ENCODE peak calls at places on chromosomes 1 and 21, in six cellular contexts. D is astrocyte, V is foreskin fibroblast, G is ureter, S is stomach, M is hippocampal formation. X is an unnamed sample.

GRCh38 chr1:1216770-1217620 is 3.0 kb upstream of the TNFRSF4 start:
- DNase-seq in D (no peak), V (no peak), G (no peak), S (no peak), M (no peak), X (no peak)

GRCh38 chr1:161307230-161307768 is 2.5 kb downstream of the MPZ start:
- DNase-seq in D (no peak), V (peak; percentile 81), G (no peak), S (no peak), M (no peak), X (peak; percentile 59)

GRCh38 chr1:169240449-169241242 is 127.0 kb downstream of the NME7 start:
- DNase-seq in D (peak; percentile 56), V (peak; percentile 30), G (no peak), S (no peak), M (no peak), X (peak; percentile 43)

GRCh38 chr1:203475012-203475981 is at the start of gene PRELP:
- DNase-seq in D (no peak), V (peak; percentile 69), G (peak; percentile 80), S (peak; percentile 37), M (peak; percentile 78), X (no peak)

GRCh38 chr21:41124626-41125240 is 43.2 kb upstream of the BACE2 start:
- DNase-seq in D (no peak), V (no peak), G (no peak), S (no peak), M (no peak), X (no peak)

GRCh38 chr1:113871597-113872113 is at the start of gene PTPN22:
- DNase-seq in D (peak; percentile 91), V (peak; percentile 81), G (peak; percentile 47), S (peak; percentile 50), M (no peak), X (peak; percentile 88)

GRCh38 chr1:32893198-32894018 is 7.1 kb downstream of the HPCA start:
- DNase-seq in D (peak; percentile 15), V (peak; percentile 45), G (no peak), S (peak; percentile 48), M (no peak), X (peak; percentile 23)

GRCh38 chr1:15107897-15108296 is 45.6 kb upstream of the TMEM51 start:
- DNase-seq in D (no peak), V (no peak), G (no peak), S (no peak), M (no peak), X (no peak)

GRCh38 chr1:39892611-39893595 is 8.8 kb downstream of the MYCL start:
- DNase-seq in D (peak; percentile 85), V (peak; percentile 66), G (no peak), S (peak; percentile 55), M (peak; percentile 16), X (peak; percentile 82)

GRCh38 chr1:38680801-38681510 is 178.6 kb downstream of the RRAGC start:
- DNase-seq in D (peak; percentile 7), V (no peak), G (no peak), S (no peak), M (no peak), X (peak; percentile 21)

GRCh38 chr1:112954945-112955677 is 885 bp downstream of the SLC16A1 start:
- DNase-seq in D (peak; percentile 62), V (peak; percentile 80), G (peak; percentile 44), S (peak; percentile 37), M (peak; percentile 43), X (peak; percentile 71)

GRCh38 chr1:220222939-220223338 is 49.3 kb downstream of the RAB3GAP2 start:
- DNase-seq in D (no peak), V (no peak), G (no peak), S (no peak), M (no peak), X (no peak)

GRCh38 chr1:228977307-228977706 is 242.0 kb downstream of the RHOU start:
- DNase-seq in D (no peak), V (no peak), G (no peak), S (no peak), M (no peak), X (no peak)

GRCh38 chr21:42214921-42215320 is 4.0 kb upstream of the ABCG1 start:
- DNase-seq in D (no peak), V (no peak), G (no peak), S (peak; percentile 10), M (no peak), X (no peak)

GRCh38 chr1:58836396-58836795 is 52.5 kb upstream of the JUN start:
- DNase-seq in D (no peak), V (no peak), G (no peak), S (no peak), M (no peak), X (no peak)

GRCh38 chr1:209808059-209808494 is 2.1 kb upstream of the IRF6 start:
- DNase-seq in D (peak; percentile 91), V (peak; percentile 98), G (peak; percentile 59), S (no peak), M (no peak), X (peak; percentile 98)

GRCh38 chr1:90314533-90314932 is 319.6 kb downstream of the ZNF326 start:
- DNase-seq in D (no peak), V (no peak), G (no peak), S (no peak), M (no peak), X (no peak)

GRCh38 chr1:176243746-176244145 is 36.7 kb upstream of the COP1 start:
- DNase-seq in D (no peak), V (peak; percentile 70), G (no peak), S (no peak), M (no peak), X (peak; percentile 3)

GRCh38 chr1:91679446-91679845 is 178.8 kb downstream of the CDC7 start:
- DNase-seq in D (no peak), V (no peak), G (no peak), S (no peak), M (no peak), X (no peak)

GRCh38 chr1:209156991-209157390 is 426.5 kb upstream of the CAMK1G start:
- DNase-seq in D (no peak), V (no peak), G (no peak), S (no peak), M (no peak), X (no peak)

GRCh38 chr1:38047603-38048146 is 1.1 kb upstream of the POU3F1 start:
- DNase-seq in D (peak; percentile 57), V (peak; percentile 67), G (no peak), S (no peak), M (no peak), X (peak; percentile 54)

GRCh38 chr1:162113419-162113818 is 43.9 kb downstream of the NOS1AP start:
- DNase-seq in D (no peak), V (no peak), G (no peak), S (no peak), M (no peak), X (no peak)

GRCh38 chr1:80542231-80542630 is 1258.5 kb upstream of the ADGRL2 start:
- DNase-seq in D (peak; percentile 45), V (peak; percentile 45), G (no peak), S (no peak), M (no peak), X (peak; percentile 16)

GRCh38 chr1:66575739-66576138 is 41.8 kb downstream of the SGIP1 start:
- DNase-seq in D (peak; percentile 82), V (peak; percentile 96), G (no peak), S (no peak), M (no peak), X (peak; percentile 96)

GRCh38 chr1:110477041-110477440 is 26.1 kb downstream of the PROK1 start:
- DNase-seq in D (peak; percentile 76), V (peak; percentile 68), G (no peak), S (no peak), M (no peak), X (peak; percentile 78)

GRCh38 chr1:193183019-193183643 is 3.3 kb downstream of the B3GALT2 start:
- DNase-seq in D (peak; percentile 20), V (peak; percentile 79), G (no peak), S (no peak), M (peak; percentile 68), X (peak; percentile 69)

GRCh38 chr1:52296345-52296744 is 69.7 kb downstream of the CC2D1B start:
- DNase-seq in D (peak; percentile 46), V (peak; percentile 75), G (no peak), S (no peak), M (peak; percentile 14), X (peak; percentile 73)

GRCh38 chr1:169595764-169596711 is 9.8 kb upstream of the F5 start:
- DNase-seq in D (peak; percentile 29), V (peak; percentile 44), G (no peak), S (no peak), M (no peak), X (peak; percentile 60)

GRCh38 chr1:162530318-162530984 is 31.1 kb upstream of the UAP1 start:
- DNase-seq in D (no peak), V (peak; percentile 49), G (no peak), S (no peak), M (no peak), X (no peak)

GRCh38 chr1:41898191-41898713 is 20.5 kb downstream of the HIVEP3 start:
- DNase-seq in D (peak; percentile 65), V (peak; percentile 53), G (no peak), S (no peak), M (no peak), X (peak; percentile 80)

X was measured in iris pigment epithelial cell.